ENCODE peak calls at places on chromosomes 13 and 19, in five cellular contexts. H is uterus, J is astrocyte, M is mucosa of descending colon, Y is vagina. P is an unnamed sample. For H3K4me1, the result is how much of the 10 kb centered on the place peaks cover.

GRCh38 chr13:31020996-31021395 is 88.5 kb downstream of the TEX26 start:
- DNase-seq in H (no peak), J (no peak), M (no peak), Y (no peak), P (no peak)

GRCh38 chr13:31437975-31438374 is 238.2 kb downstream of the B3GLCT start:
- DNase-seq in H (no peak), J (no peak), M (no peak), Y (no peak), P (no peak)

GRCh38 chr13:51534075-51534817 is 50.0 kb upstream of the WDFY2 start:
- DNase-seq in H (no peak), J (no peak), M (peak), Y (no peak), P (no peak)

GRCh38 chr19:38977445-38978314 is 2.1 kb upstream of the FBXO17 start:
- DNase-seq in H (no peak), J (peak), M (no peak), Y (no peak), P (no peak)

GRCh38 chr19:48877900-48878218 is 5.6 kb downstream of the PPP1R15A start:
- DNase-seq in H (no peak), J (no peak), M (no peak), Y (no peak), P (no peak)

GRCh38 chr19:39142655-39143054 is 17.1 kb downstream of the PAK4 start:
- DNase-seq in H (no peak), J (no peak), M (no peak), Y (no peak), P (no peak)

GRCh38 chr13:48222358-48223015 is 10.5 kb upstream of the ITM2B start:
- DNase-seq in H (peak), J (no peak), M (no peak), Y (no peak), P (peak)

GRCh38 chr19:3981736-3982681 is 3.3 kb downstream of the EEF2 start:
- DNase-seq in H (no peak), J (no peak), M (no peak), Y (no peak), P (no peak)

GRCh38 chr19:45254044-45254531 is 3.0 kb downstream of the MARK4 start:
- DNase-seq in H (no peak), J (no peak), M (no peak), Y (no peak), P (no peak)

GRCh38 chr13:114173753-114174152 is 5.3 kb upstream of the CFAP97D2 start:
- DNase-seq in H (no peak), J (no peak), M (no peak), Y (no peak), P (no peak)

GRCh38 chr19:45087531-45087930 is 5.4 kb upstream of the PPP1R37 start:
- DNase-seq in H (no peak), J (no peak), M (no peak), Y (no peak), P (no peak)

GRCh38 chr19:4234142-4234861 is 5.0 kb downstream of the EBI3 start:
- DNase-seq in H (no peak), J (no peak), M (no peak), Y (no peak), P (no peak)

GRCh38 chr19:1247747-1248453 is 483 bp upstream of the MIDN start:
- DNase-seq in H (no peak), J (peak), M (peak), Y (no peak), P (peak)

GRCh38 chr19:3302755-3303154 is 63.6 kb upstream of the NFIC start:
- DNase-seq in H (no peak), J (no peak), M (no peak), Y (no peak), P (no peak)

GRCh38 chr13:80010286-80010831 is 330.6 kb downstream of the SPRY2 start:
- DNase-seq in H (no peak), J (no peak), M (no peak), Y (no peak), P (no peak)

GRCh38 chr19:57665261-57665806 is 3.4 kb upstream of the ZSCAN4 start:
- DNase-seq in H (no peak), J (no peak), M (no peak), Y (no peak), P (no peak)

GRCh38 chr19:34364830-34365462 is at the start of gene GPI:
- DNase-seq in H (peak), J (no peak), M (peak), Y (no peak), P (peak)

GRCh38 chr13:70814684-70815083 is 706.4 kb upstream of the KLHL1 start:
- DNase-seq in H (no peak), J (no peak), M (no peak), Y (no peak), P (no peak)

GRCh38 chr13:49616688-49617065 is 11.6 kb upstream of the ARL11 start:
- DNase-seq in H (no peak), J (no peak), M (no peak), Y (no peak), P (no peak)

GRCh38 chr13:98507060-98507797 is 69.7 kb downstream of the STK24 start:
- DNase-seq in H (no peak), J (peak), M (peak), Y (no peak), P (no peak)

GRCh38 chr19:47257411-47258169 is 1.3 kb downstream of the CCDC9 start:
- DNase-seq in H (peak), J (no peak), M (peak), Y (peak), P (no peak)

GRCh38 chr19:33407716-33408115 is 34.2 kb downstream of the CEBPG start:
- DNase-seq in H (no peak), J (no peak), M (peak), Y (no peak), P (no peak)

GRCh38 chr19:48194041-48194871 is 23.8 kb downstream of the ZSWIM9 start:
- DNase-seq in H (no peak), J (no peak), M (no peak), Y (no peak), P (no peak)

GRCh38 chr19:13623686-13624405 is 117.6 kb upstream of the CACNA1A start:
- DNase-seq in H (no peak), J (no peak), M (no peak), Y (no peak), P (no peak)

GRCh38 chr19:28606269-28607032 is 606.5 kb downstream of the UQCRFS1 start:
- DNase-seq in H (no peak), J (no peak), M (no peak), Y (peak), P (no peak)

GRCh38 chr13:69306766-69307165 is 800.9 kb upstream of the ATXN8OS start:
- DNase-seq in H (no peak), J (no peak), M (no peak), Y (no peak), P (no peak)

GRCh38 chr19:45917421-45918091 is 3.0 kb upstream of the NANOS2 start:
- DNase-seq in H (no peak), J (no peak), M (no peak), Y (no peak), P (no peak)

GRCh38 chr13:48909088-48909389 is 66.7 kb upstream of the FNDC3A start:
- DNase-seq in H (peak), J (no peak), M (no peak), Y (no peak), P (no peak)

GRCh38 chr13:68588623-68589022 is 1358.5 kb upstream of the PCDH9 start:
- DNase-seq in H (no peak), J (no peak), M (no peak), Y (no peak), P (no peak)

GRCh38 chr13:99311748-99312492 is 4.7 kb upstream of the GPR183 start:
- DNase-seq in H (peak), J (no peak), M (no peak), Y (no peak), P (no peak)

GRCh38 chr19:17076539-17076919 is 952 bp downstream of the MYO9B start:
- DNase-seq in H (no peak), J (no peak), M (no peak), Y (no peak), P (no peak)

GRCh38 chr19:17074628-17075034 is 621 bp downstream of the HAUS8 start:
- DNase-seq in H (no peak), J (no peak), M (no peak), Y (no peak), P (no peak)

GRCh38 chr19:17075860-17076538 is 422 bp downstream of the MYO9B start:
- DNase-seq in H (peak), J (no peak), M (peak), Y (no peak), P (no peak)

GRCh38 chr19:17075035-17075859 is at the start of the genes HAUS8 and MYO9B:
- DNase-seq in H (peak), J (peak), M (peak), Y (peak), P (peak)

GRCh38 chr19:17073869-17074627 is 1.2 kb downstream of the HAUS8 start:
- DNase-seq in H (no peak), J (no peak), M (no peak), Y (no peak), P (no peak)
- H3K4me1 ChIP-seq in H (under half), J (under half), M (under half), Y (under half), P (under half)

GRCh38 chr19:18774107-18774506 is 17.0 kb downstream of the COMP start:
- DNase-seq in H (no peak), J (no peak), M (no peak), Y (no peak), P (no peak)

GRCh38 chr19:18773682-18774081 is 17.4 kb downstream of the COMP start:
- DNase-seq in H (no peak), J (no peak), M (no peak), Y (no peak), P (no peak)

GRCh38 chr19:18771328-18772242 is 19.5 kb downstream of the COMP start:
- DNase-seq in H (no peak), J (no peak), M (no peak), Y (no peak), P (no peak)

GRCh38 chr19:18774782-18775444 is 16.2 kb downstream of the COMP start:
- DNase-seq in H (no peak), J (no peak), M (no peak), Y (no peak), P (no peak)

GRCh38 chr19:18772620-18773587 is 18.2 kb downstream of the COMP start:
- DNase-seq in H (no peak), J (no peak), M (no peak), Y (no peak), P (no peak)
- TF ChIP-seq CTCF in H (no peak), J (no peak), M (no peak), Y (no peak), P (no peak)

DNA sequence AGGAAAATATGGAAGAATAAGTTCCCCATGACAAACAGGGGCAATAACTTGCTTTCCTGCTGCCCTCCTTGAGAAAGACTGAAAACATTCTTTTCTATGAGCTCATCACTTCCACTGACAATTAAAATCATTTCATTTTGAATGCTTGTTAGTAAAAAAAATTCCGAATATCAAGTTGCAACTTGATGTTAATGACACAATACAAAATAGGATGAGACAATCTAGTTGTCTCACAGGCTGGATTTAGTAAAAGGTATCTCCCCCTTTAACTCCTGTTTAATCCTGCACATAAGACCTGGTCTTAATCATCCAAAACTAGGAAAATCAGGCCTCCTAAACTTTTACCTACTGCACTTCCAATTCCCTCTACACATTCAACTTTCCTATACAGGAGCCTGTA is 24.7 kb downstream of the IRS2 start:
- DNase-seq in H (no peak), J (no peak), M (no peak), Y (no peak), P (no peak)
- H3K4me1 ChIP-seq in H (under half), J (under half), M (under half), Y (half or more), P (under half)

GRCh38 chr19:49916839-49917733 is 11.9 kb upstream of the ATF5 start:
- DNase-seq in H (no peak), J (no peak), M (no peak), Y (no peak), P (peak)

GRCh38 chr19:49913720-49914119 is 15.3 kb upstream of the ATF5 start:
- DNase-seq in H (no peak), J (no peak), M (no peak), Y (no peak), P (no peak)

GRCh38 chr19:49912965-49913685 is 15.9 kb upstream of the ATF5 start:
- DNase-seq in H (no peak), J (no peak), M (no peak), Y (no peak), P (no peak)

GRCh38 chr19:49918089-49918488 is 10.9 kb upstream of the ATF5 start:
- DNase-seq in H (no peak), J (no peak), M (no peak), Y (no peak), P (no peak)

GRCh38 chr19:49915271-49915670 is 13.7 kb upstream of the ATF5 start:
- DNase-seq in H (no peak), J (no peak), M (no peak), Y (no peak), P (no peak)
- TF ChIP-seq CTCF in H (no peak), J (no peak), M (no peak), Y (no peak), P (no peak)

GRCh38 chr13:44578064-44578394 is 1.9 kb upstream of the TSC22D1 start:
- DNase-seq in H (no peak), J (no peak), M (no peak), Y (no peak), P (no peak)

GRCh38 chr13:44577236-44578063 is 1.3 kb upstream of the TSC22D1 start:
- DNase-seq in H (peak), J (peak), M (peak), Y (peak), P (peak)

GRCh38 chr13:44575741-44576395 is at the start of gene TSC22D1:
- DNase-seq in H (peak), J (peak), M (peak), Y (no peak), P (no peak)

GRCh38 chr13:44575035-44575434 is 1.1 kb downstream of the TSC22D1 start:
- DNase-seq in H (no peak), J (no peak), M (no peak), Y (no peak), P (no peak)

GRCh38 chr13:44576396-44577235 is 486 bp upstream of the TSC22D1 start:
- DNase-seq in H (peak), J (no peak), M (peak), Y (no peak), P (no peak)
- H3K4me1 ChIP-seq in H (under half), J (under half), M (under half), Y (half or more), P (under half)

DNA sequence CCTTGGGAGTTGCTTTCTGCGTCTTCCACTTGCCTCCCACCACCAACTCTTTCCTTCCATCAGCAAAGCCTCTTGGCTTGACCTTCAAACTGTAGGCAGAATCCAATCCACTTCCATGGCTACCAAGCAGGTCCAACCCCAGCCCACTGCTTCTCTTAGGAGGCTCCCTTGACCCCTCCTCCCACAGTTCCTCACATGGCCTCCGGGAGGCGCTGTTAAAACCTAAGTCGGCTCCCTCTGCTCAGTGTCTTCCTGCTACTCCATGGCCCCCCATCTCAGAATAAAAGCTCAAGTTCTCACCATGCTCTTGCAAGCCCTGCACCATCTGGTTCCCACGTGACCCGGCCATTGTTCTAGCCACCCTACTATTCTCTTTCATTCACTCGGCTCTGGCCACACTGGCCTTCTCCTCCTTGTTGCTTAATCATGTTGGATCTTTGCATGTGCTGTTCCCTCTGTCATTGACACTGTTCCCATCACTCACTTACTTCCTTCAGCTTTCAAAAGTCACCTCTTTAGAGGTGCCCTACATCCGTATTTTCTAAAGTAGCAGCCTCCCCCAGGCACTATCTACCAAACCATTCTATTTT is 7.5 kb downstream of the IZUMO2 start:
- DNase-seq in H (no peak), J (no peak), M (no peak), Y (no peak), P (no peak)
- TF ChIP-seq CTCF in H (no peak), J (no peak), M (no peak), Y (no peak), P (no peak)

GRCh38 chr13:110221331-110221730 is 85.6 kb downstream of the COL4A1 start:
- DNase-seq in H (no peak), J (no peak), M (no peak), Y (no peak), P (no peak)
- H3K4me1 ChIP-seq in H (under half), J (under half), M (under half), Y (under half), P (under half)

GRCh38 chr19:17677002-17677401 is 11.2 kb downstream of the UNC13A start:
- DNase-seq in H (no peak), J (no peak), M (no peak), Y (no peak), P (no peak)
- TF ChIP-seq CTCF in H (no peak), J (no peak), M (no peak), Y (no peak), P (no peak)

P was measured in gastrocnemius medialis.